ENCODE peak calls at places on chromosome 20, in nine cellular contexts. L is GM20000; C is activated naive CD4-positive, alpha-beta T cell; V is naive thymus-derived CD8-positive, alpha-beta T cell; K is NCI-H1436 treated with DMSO at 0.1 percent for 48 hours; Y is NCI-H146; X is A172; W is Right ventricle myocardium inferior; P is NCI-H345. R is an unnamed sample.

GRCh38 chr20:47620808-47621805 is 119.4 kb downstream of the NCOA3 start:
- DNase-seq in W (no peak), V (no peak), Y (peak), K (no peak), L (peak), C (no peak), X (peak), P (peak), R (no peak)

GRCh38 chr20:54643761-54644160 is 168.4 kb downstream of the DOK5 start:
- DNase-seq in V (no peak), Y (peak), L (no peak), W (no peak), K (no peak), X (peak), P (no peak), C (no peak), R (no peak)

GRCh38 chr20:21510995-21511394 is 2.9 kb downstream of the NKX2-2 start:
- DNase-seq in W (no peak), V (no peak), X (no peak), Y (no peak), K (no peak), L (no peak), C (no peak), P (no peak), R (no peak)

GRCh38 chr20:50911716-50912115 is 19.5 kb downstream of the ADNP start:
- DNase-seq in X (no peak), C (no peak), Y (no peak), L (peak), P (no peak), W (no peak), K (no peak), V (no peak), R (no peak)

GRCh38 chr20:21518292-21518991 is 4.6 kb upstream of the NKX2-2 start:
- DNase-seq in L (peak), X (no peak), V (no peak), K (no peak), W (no peak), P (peak), C (no peak), Y (no peak), R (no peak)

GRCh38 chr20:63766695-63767426 is 27.3 kb downstream of the SLC2A4RG start:
- DNase-seq in P (no peak), W (no peak), K (no peak), X (no peak), V (no peak), Y (no peak), C (no peak), L (no peak), R (no peak)

GRCh38 chr20:45867811-45868176 is 10.4 kb downstream of the ZSWIM3 start:
- DNase-seq in V (no peak), Y (no peak), L (no peak), P (no peak), X (peak), K (no peak), C (no peak), W (no peak), R (no peak)

GRCh38 chr20:53162251-53162835 is 190.2 kb downstream of the TSHZ2 start:
- DNase-seq in Y (peak), X (peak), L (no peak), P (peak), V (no peak), C (no peak), K (peak), W (no peak), R (no peak)

GRCh38 chr20:19861147-19861759 is 103.2 kb downstream of the RIN2 start:
- DNase-seq in Y (no peak), W (no peak), C (no peak), K (no peak), L (no peak), V (no peak), P (no peak), X (no peak), R (no peak)

GRCh38 chr20:36472656-36473071 is 68.7 kb upstream of the MYL9 start:
- DNase-seq in X (peak), K (no peak), W (no peak), Y (no peak), P (peak), C (no peak), V (no peak), L (no peak), R (no peak)

GRCh38 chr20:50146732-50147662 is 6.5 kb downstream of the PEDS1 start:
- DNase-seq in L (peak), W (no peak), P (no peak), V (peak), C (peak), Y (no peak), K (no peak), X (peak), R (peak)

GRCh38 chr20:36919715-36920333 is 31.7 kb downstream of the SAMHD1 start:
- DNase-seq in V (no peak), W (no peak), X (peak), K (no peak), Y (peak), C (no peak), P (peak), L (peak), R (no peak)

R was measured in activated T-helper 2 cell treated with anti-CD3 and anti-CD28 coated beads, Interferon-gamma antibody, Interleukin-2, Interleukin-4, amounts not matched to agents 10 μg/mL and 5 μg/mL and 100 μg/mL, durations not matched to agents 14 hours and 24 hours and 36 hours.